ENCODE peak calls at places on chromosomes 12 and 14, in eight cellular contexts. F, G, N, I, Z, S, J and U are unnamed samples.

GRCh38 chr14:72978856-72979255 is 48.0 kb downstream of the ZFYVE1 start:
- DNase-seq in S (no peak), G (no peak), N (no peak), F (no peak), Z (no peak), J (no peak), I (no peak), U (no peak)

GRCh38 chr12:10497602-10498001 is 8.1 kb upstream of the EIF2S3B start:
- DNase-seq in Z (no peak), S (peak), I (no peak), J (no peak), F (peak), N (no peak), G (no peak), U (peak)

GRCh38 chr12:99915251-99916082 is 69.3 kb downstream of the ANKS1B start:
- DNase-seq in I (no peak), G (no peak), S (peak), F (no peak), Z (no peak), N (peak), J (no peak), U (no peak)

GRCh38 chr12:852864-853263 is 96.6 kb downstream of the RAD52 start:
- DNase-seq in Z (no peak), I (no peak), N (no peak), G (no peak), F (no peak), S (no peak), J (no peak), U (no peak)

GRCh38 chr12:39006286-39006685 is 100.9 kb upstream of the CPNE8 start:
- DNase-seq in Z (no peak), J (no peak), N (no peak), G (no peak), I (no peak), S (no peak), F (no peak), U (no peak)

GRCh38 chr12:117360222-117360550 is 1.2 kb downstream of the NOS1 start:
- DNase-seq in N (no peak), S (no peak), F (no peak), Z (no peak), I (no peak), G (no peak), J (no peak), U (no peak)

GRCh38 chr12:83122623-83122934 is 435.9 kb downstream of the TMTC2 start:
- DNase-seq in J (no peak), F (no peak), I (no peak), S (no peak), N (no peak), Z (no peak), G (no peak), U (no peak)

GRCh38 chr14:51328089-51328941 is 88.3 kb downstream of the TMX1 start:
- DNase-seq in S (peak), N (peak), G (no peak), J (no peak), Z (no peak), F (no peak), I (no peak), U (no peak)

GRCh38 chr14:95313707-95314106 is 6.0 kb downstream of the CLMN start:
- DNase-seq in S (peak), Z (peak), F (no peak), N (peak), J (no peak), G (no peak), I (peak), U (no peak)

GRCh38 chr12:48119078-48119833 is at the start of gene PFKM:
- DNase-seq in I (peak), G (peak), F (no peak), S (peak), N (peak), J (peak), Z (peak), U (peak)

GRCh38 chr14:32950584-32950983 is 11.9 kb downstream of the NPAS3 start:
- DNase-seq in S (peak), J (no peak), I (no peak), G (no peak), N (no peak), Z (no peak), F (no peak), U (no peak)

GRCh38 chr14:38279556-38279955 is 23.7 kb upstream of the CLEC14A start:
- DNase-seq in S (no peak), N (no peak), J (no peak), F (no peak), Z (no peak), G (no peak), I (no peak), U (no peak)

GRCh38 chr14:24852312-24853060 is 197.5 kb downstream of the STXBP6 start:
- DNase-seq in Z (no peak), I (no peak), G (no peak), F (no peak), N (no peak), S (no peak), J (no peak), U (peak)